ENCODE peak calls at places on chromosome 20, in nine cellular contexts. V is KBM-7; P is MV-4-11; W is stimulated activated CD4-positive, alpha-beta T cell treated with anti-CD3 and anti-CD28 coated beads, Interleukin-4, amount 100 ng/mL, for 1 hour; F is psoas muscle; L is activated T-cell treated with anti-CD3 and anti-CD28 coated beads, Interleukin-2, amount 50 U/mL, for 72 hours; E is SHP77 treated with DMSO at 0.1 percent for 48 hours; T is HT1080; J is tibial nerve. O is an unnamed sample.

GRCh38 chr20:3887870-3888614 is 1.1 kb upstream of the PANK2 start:
- DNase-seq in V (no peak), P (peak), W (no peak), F (no peak), L (no peak), E (no peak), T (no peak), J (no peak), O (peak)

GRCh38 chr20:35954907-35955251 is 577 bp upstream of the SCAND1 start:
- DNase-seq in V (no peak), P (peak), W (no peak), F (no peak), L (peak), E (no peak), T (no peak), J (no peak), O (peak)

GRCh38 chr20:18004389-18005031 is 35.7 kb downstream of the MGME1 start:
- DNase-seq in V (no peak), P (no peak), W (no peak), F (peak), L (no peak), E (no peak), T (no peak), J (no peak), O (no peak)

GRCh38 chr20:62685781-62686555 is 22.7 kb upstream of the NTSR1 start:
- DNase-seq in V (peak), P (peak), W (no peak), F (no peak), L (no peak), E (peak), T (no peak), J (no peak), O (no peak)

GRCh38 chr20:37202267-37202943 is 23.1 kb upstream of the MROH8 start:
- DNase-seq in V (peak), P (peak), W (no peak), F (no peak), L (peak), E (no peak), T (peak), J (no peak), O (peak)

GRCh38 chr20:24842591-24843442 is 106.3 kb upstream of the CST7 start:
- DNase-seq in V (peak), P (peak), W (no peak), F (no peak), L (peak), E (no peak), T (no peak), J (no peak), O (no peak)

GRCh38 chr20:38211200-38212097 is 46.4 kb upstream of the TGM2 start:
- DNase-seq in V (no peak), P (no peak), W (no peak), F (no peak), L (no peak), E (no peak), T (no peak), J (no peak), O (no peak)

GRCh38 chr20:37239026-37239451 is 22.6 kb downstream of the GHRH start:
- DNase-seq in V (no peak), P (no peak), W (no peak), F (no peak), L (no peak), E (no peak), T (no peak), J (no peak), O (no peak)

GRCh38 chr20:23515250-23515939 is 24.5 kb downstream of the CST8 start:
- DNase-seq in V (no peak), P (no peak), W (no peak), F (no peak), L (no peak), E (no peak), T (no peak), J (no peak), O (peak)

GRCh38 chr20:37999526-38000263 is 33.6 kb downstream of the TTI1 start:
- DNase-seq in V (no peak), P (peak), W (no peak), F (no peak), L (no peak), E (no peak), T (no peak), J (no peak), O (no peak)

GRCh38 chr20:20759132-20759531 is 46.7 kb upstream of the RALGAPA2 start:
- DNase-seq in V (no peak), P (no peak), W (no peak), F (no peak), L (no peak), E (no peak), T (no peak), J (no peak), O (no peak)

GRCh38 chr20:62978559-62978938 is 26.0 kb downstream of the SLC17A9 start:
- DNase-seq in V (no peak), P (peak), W (no peak), F (no peak), L (no peak), E (no peak), T (no peak), J (no peak), O (no peak)

GRCh38 chr20:36421641-36422040 is 115.5 kb downstream of the DLGAP4 start:
- DNase-seq in V (no peak), P (no peak), W (no peak), F (no peak), L (no peak), E (no peak), T (no peak), J (no peak), O (no peak)

GRCh38 chr20:45963059-45964011 is 8.7 kb downstream of the ZNF335 start:
- DNase-seq in V (peak), P (peak), W (no peak), F (peak), L (no peak), E (no peak), T (peak), J (no peak), O (peak)

GRCh38 chr20:57400821-57401564 is 9.8 kb downstream of the RBM38 start:
- DNase-seq in V (no peak), P (no peak), W (no peak), F (peak), L (no peak), E (no peak), T (no peak), J (no peak), O (no peak)

GRCh38 chr20:63972312-63973159 is 2.8 kb upstream of the ZNF512B start:
- DNase-seq in V (no peak), P (no peak), W (no peak), F (no peak), L (no peak), E (no peak), T (peak), J (no peak), O (peak)

GRCh38 chr20:50575869-50576720 is 65.9 kb downstream of the PTPN1 start:
- DNase-seq in V (peak), P (peak), W (peak), F (peak), L (peak), E (no peak), T (peak), J (peak), O (peak)

GRCh38 chr20:58233881-58234528 is 5.6 kb upstream of the ANKRD60 start:
- DNase-seq in V (peak), P (no peak), W (peak), F (no peak), L (peak), E (no peak), T (no peak), J (no peak), O (peak)

GRCh38 chr20:62925420-62926228 is 681 bp downstream of the DIDO1 start:
- DNase-seq in V (peak), P (peak), W (peak), F (peak), L (peak), E (no peak), T (peak), J (no peak), O (peak)

GRCh38 chr20:7505835-7506221 is 434.4 kb downstream of the HAO1 start:
- DNase-seq in V (no peak), P (no peak), W (no peak), F (no peak), L (no peak), E (peak), T (no peak), J (no peak), O (no peak)

GRCh38 chr20:17790308-17790707 is 90.5 kb downstream of the BANF2 start:
- DNase-seq in V (no peak), P (no peak), W (no peak), F (peak), L (no peak), E (no peak), T (no peak), J (no peak), O (no peak)

GRCh38 chr20:3163099-3164042 is 3.7 kb upstream of the FASTKD5 start:
- DNase-seq in V (no peak), P (no peak), W (no peak), F (no peak), L (no peak), E (peak), T (no peak), J (no peak), O (no peak)

GRCh38 chr20:13220857-13221297 is at the start of gene ISM1:
- DNase-seq in V (peak), P (no peak), W (peak), F (peak), L (peak), E (no peak), T (peak), J (no peak), O (no peak)

GRCh38 chr20:45083127-45083526 is 17.8 kb downstream of the KCNS1 start:
- DNase-seq in V (no peak), P (no peak), W (no peak), F (no peak), L (no peak), E (no peak), T (no peak), J (no peak), O (no peak)

GRCh38 chr20:35626386-35627001 is 10.9 kb downstream of the SPAG4 start:
- DNase-seq in V (no peak), P (no peak), W (no peak), F (no peak), L (no peak), E (no peak), T (no peak), J (no peak), O (no peak)

GRCh38 chr20:31841928-31842327 is 3.5 kb downstream of the FOXS1 start:
- DNase-seq in V (no peak), P (no peak), W (no peak), F (peak), L (no peak), E (no peak), T (peak), J (no peak), O (peak)

O was measured in ELR.